ENCODE peak calls at places on chromosomes 5 and 9, in nine cellular contexts. One of them, this sample, is unnamed.

GRCh38 chr5:62029303-62029702 is 276.7 kb upstream of the KIF2A start:
- DNase-seq in fibroblast of the aortic adventitia: no peak
- DNase-seq in effector memory CD4-positive, alpha-beta T cell: no peak
- DNase-seq in pancreas: no peak
- DNase-seq in body of pancreas: no peak
- DNase-seq in cardiac fibroblast: peak
- DNase-seq in bronchial epithelial cell: peak
- DNase-seq in sigmoid colon: no peak
- DNase-seq in uterus: no peak
- DNase-seq in this sample: no peak

GRCh38 chr9:135036861-135037465 is 50.5 kb upstream of the OLFM1 start:
- DNase-seq in fibroblast of the aortic adventitia: no peak
- DNase-seq in effector memory CD4-positive, alpha-beta T cell: no peak
- DNase-seq in pancreas: peak
- DNase-seq in body of pancreas: no peak
- DNase-seq in cardiac fibroblast: no peak
- DNase-seq in bronchial epithelial cell: no peak
- DNase-seq in sigmoid colon: peak
- DNase-seq in uterus: peak
- DNase-seq in this sample: peak

GRCh38 chr9:96751815-96752214 is 26.1 kb downstream of the ZNF510 start:
- DNase-seq in fibroblast of the aortic adventitia: no peak
- DNase-seq in effector memory CD4-positive, alpha-beta T cell: no peak
- DNase-seq in pancreas: no peak
- DNase-seq in body of pancreas: no peak
- DNase-seq in cardiac fibroblast: no peak
- DNase-seq in bronchial epithelial cell: no peak
- DNase-seq in sigmoid colon: no peak
- DNase-seq in uterus: no peak
- DNase-seq in this sample: no peak

GRCh38 chr9:96884443-96884842 is 30.1 kb upstream of the ZNF782 start:
- DNase-seq in fibroblast of the aortic adventitia: peak
- DNase-seq in effector memory CD4-positive, alpha-beta T cell: no peak
- DNase-seq in pancreas: no peak
- DNase-seq in body of pancreas: no peak
- DNase-seq in cardiac fibroblast: peak
- DNase-seq in bronchial epithelial cell: peak
- DNase-seq in sigmoid colon: no peak
- DNase-seq in uterus: no peak
- DNase-seq in this sample: no peak

GRCh38 chr5:129507527-129507926 is 47.4 kb downstream of the ADAMTS19 start:
- DNase-seq in fibroblast of the aortic adventitia: no peak
- DNase-seq in effector memory CD4-positive, alpha-beta T cell: no peak
- DNase-seq in pancreas: no peak
- DNase-seq in body of pancreas: no peak
- DNase-seq in cardiac fibroblast: no peak
- DNase-seq in bronchial epithelial cell: no peak
- DNase-seq in sigmoid colon: no peak
- DNase-seq in uterus: no peak
- DNase-seq in this sample: no peak

GRCh38 chr5:1167728-1168709 is 33.4 kb upstream of the SLC6A19 start:
- DNase-seq in fibroblast of the aortic adventitia: peak
- DNase-seq in effector memory CD4-positive, alpha-beta T cell: peak
- DNase-seq in pancreas: peak
- DNase-seq in body of pancreas: peak
- DNase-seq in cardiac fibroblast: peak
- DNase-seq in bronchial epithelial cell: peak
- DNase-seq in sigmoid colon: peak
- DNase-seq in uterus: peak
- DNase-seq in this sample: no peak

GRCh38 chr5:123093279-123094226 is 4.5 kb downstream of the PRDM6 start:
- DNase-seq in fibroblast of the aortic adventitia: peak
- DNase-seq in effector memory CD4-positive, alpha-beta T cell: no peak
- DNase-seq in pancreas: no peak
- DNase-seq in body of pancreas: no peak
- DNase-seq in cardiac fibroblast: no peak
- DNase-seq in bronchial epithelial cell: no peak
- DNase-seq in sigmoid colon: peak
- DNase-seq in uterus: no peak
- DNase-seq in this sample: no peak

GRCh38 chr5:66826263-66826662 is 230.1 kb downstream of the MAST4 start:
- DNase-seq in fibroblast of the aortic adventitia: no peak
- DNase-seq in effector memory CD4-positive, alpha-beta T cell: no peak
- DNase-seq in pancreas: no peak
- DNase-seq in body of pancreas: no peak
- DNase-seq in cardiac fibroblast: no peak
- DNase-seq in bronchial epithelial cell: no peak
- DNase-seq in sigmoid colon: no peak
- DNase-seq in uterus: no peak
- DNase-seq in this sample: no peak

GRCh38 chr9:2299156-2299842 is 284.2 kb downstream of the SMARCA2 start:
- DNase-seq in fibroblast of the aortic adventitia: no peak
- DNase-seq in effector memory CD4-positive, alpha-beta T cell: no peak
- DNase-seq in pancreas: peak
- DNase-seq in body of pancreas: peak
- DNase-seq in cardiac fibroblast: no peak
- DNase-seq in bronchial epithelial cell: no peak
- DNase-seq in sigmoid colon: no peak
- DNase-seq in uterus: no peak
- DNase-seq in this sample: no peak

GRCh38 chr5:119411935-119412623 is 40.2 kb upstream of the HSD17B4 start:
- DNase-seq in fibroblast of the aortic adventitia: peak
- DNase-seq in effector memory CD4-positive, alpha-beta T cell: peak
- DNase-seq in pancreas: peak
- DNase-seq in body of pancreas: peak
- DNase-seq in cardiac fibroblast: peak
- DNase-seq in bronchial epithelial cell: peak
- DNase-seq in sigmoid colon: peak
- DNase-seq in uterus: peak
- DNase-seq in this sample: no peak

DNA sequence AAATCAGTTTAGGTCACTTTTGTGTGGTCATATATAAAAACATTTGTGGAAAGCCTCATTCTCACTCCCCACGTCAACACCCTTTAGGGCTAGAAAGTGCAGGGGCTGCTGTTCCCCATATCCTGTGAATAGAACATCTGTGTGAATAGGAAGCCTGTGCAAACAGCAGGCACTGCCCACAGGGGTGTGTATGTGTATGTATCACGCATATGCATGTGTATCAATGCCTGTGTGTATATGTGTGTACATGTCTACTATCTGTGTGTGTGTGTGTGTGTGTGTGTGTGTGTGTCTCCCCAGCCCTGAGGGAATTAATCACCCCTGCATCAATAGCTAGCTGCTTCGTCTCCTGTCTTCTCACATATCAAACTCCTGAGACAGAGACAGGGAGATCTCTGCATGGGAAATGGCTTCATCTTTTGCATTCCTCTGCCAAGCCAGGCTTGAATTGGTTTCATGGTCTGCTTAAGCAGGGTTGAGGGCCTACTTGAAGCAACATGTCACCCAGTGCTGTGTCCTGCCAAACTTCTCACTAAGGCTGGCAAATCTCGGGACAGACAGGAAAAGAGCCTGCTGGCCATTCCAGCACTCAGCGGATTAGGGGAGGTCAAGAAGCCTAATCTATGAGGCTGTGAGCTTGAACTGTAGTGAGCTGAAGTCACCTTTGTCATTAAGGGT is 265.8 kb downstream of the ADAMTSL1 start:
- DNase-seq in fibroblast of the aortic adventitia: no peak
- DNase-seq in effector memory CD4-positive, alpha-beta T cell: no peak
- DNase-seq in pancreas: no peak
- DNase-seq in body of pancreas: no peak
- DNase-seq in cardiac fibroblast: no peak
- DNase-seq in bronchial epithelial cell: no peak
- DNase-seq in sigmoid colon: no peak
- DNase-seq in uterus: no peak
- DNase-seq in this sample: no peak
- H3K4me3 ChIP-seq in fibroblast of the aortic adventitia: no peak
- H3K4me3 ChIP-seq in effector memory CD4-positive, alpha-beta T cell: no peak
- H3K4me3 ChIP-seq in pancreas: no peak
- H3K4me3 ChIP-seq in body of pancreas: no peak
- H3K4me3 ChIP-seq in cardiac fibroblast: no peak
- H3K4me3 ChIP-seq in bronchial epithelial cell: no peak
- H3K4me3 ChIP-seq in sigmoid colon: no peak
- H3K4me3 ChIP-seq in uterus: no peak
- H3K4me3 ChIP-seq in this sample: no peak

GRCh38 chr9:128392302-128393152 is 21.4 kb downstream of the URM1 start:
- DNase-seq in fibroblast of the aortic adventitia: no peak
- DNase-seq in effector memory CD4-positive, alpha-beta T cell: no peak
- DNase-seq in pancreas: no peak
- DNase-seq in body of pancreas: no peak
- DNase-seq in cardiac fibroblast: no peak
- DNase-seq in bronchial epithelial cell: no peak
- DNase-seq in sigmoid colon: no peak
- DNase-seq in uterus: no peak
- DNase-seq in this sample: no peak

GRCh38 chr9:128393171-128393761 is 22.1 kb downstream of the URM1 start:
- DNase-seq in fibroblast of the aortic adventitia: no peak
- DNase-seq in effector memory CD4-positive, alpha-beta T cell: no peak
- DNase-seq in pancreas: no peak
- DNase-seq in body of pancreas: no peak
- DNase-seq in cardiac fibroblast: no peak
- DNase-seq in bronchial epithelial cell: no peak
- DNase-seq in sigmoid colon: no peak
- DNase-seq in uterus: no peak
- DNase-seq in this sample: no peak

GRCh38 chr9:128390150-128390812 is 19.1 kb downstream of the URM1 start:
- DNase-seq in fibroblast of the aortic adventitia: no peak
- DNase-seq in effector memory CD4-positive, alpha-beta T cell: no peak
- DNase-seq in pancreas: no peak
- DNase-seq in body of pancreas: no peak
- DNase-seq in cardiac fibroblast: no peak
- DNase-seq in bronchial epithelial cell: no peak
- DNase-seq in sigmoid colon: no peak
- DNase-seq in uterus: no peak
- DNase-seq in this sample: no peak

GRCh38 chr9:128390813-128391711 is 19.9 kb downstream of the URM1 start:
- DNase-seq in fibroblast of the aortic adventitia: no peak
- DNase-seq in effector memory CD4-positive, alpha-beta T cell: no peak
- DNase-seq in pancreas: no peak
- DNase-seq in body of pancreas: no peak
- DNase-seq in cardiac fibroblast: no peak
- DNase-seq in bronchial epithelial cell: no peak
- DNase-seq in sigmoid colon: no peak
- DNase-seq in uterus: no peak
- DNase-seq in this sample: no peak

DNA sequence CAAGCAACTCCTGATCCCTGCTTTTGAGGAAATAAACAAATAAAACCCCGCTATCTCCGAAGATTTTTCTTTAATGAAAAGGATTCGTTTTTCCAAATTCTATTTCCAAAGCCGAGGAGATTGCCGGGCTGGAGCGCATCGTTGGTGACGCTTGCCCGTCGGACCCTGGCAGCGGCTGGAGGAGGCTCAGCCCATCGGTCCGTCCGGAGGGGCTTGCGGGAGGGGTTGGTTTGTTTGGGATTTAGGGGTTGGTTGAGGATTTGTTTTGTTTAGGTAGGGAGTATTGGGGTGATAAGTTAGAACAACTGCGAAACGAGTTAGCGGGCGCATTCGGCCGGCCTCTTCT is 20.8 kb downstream of the URM1 start:
- DNase-seq in fibroblast of the aortic adventitia: no peak
- DNase-seq in effector memory CD4-positive, alpha-beta T cell: no peak
- DNase-seq in pancreas: no peak
- DNase-seq in body of pancreas: no peak
- DNase-seq in cardiac fibroblast: no peak
- DNase-seq in bronchial epithelial cell: no peak
- DNase-seq in sigmoid colon: no peak
- DNase-seq in uterus: no peak
- DNase-seq in this sample: no peak
- H3K4me3 ChIP-seq in fibroblast of the aortic adventitia: no peak
- H3K4me3 ChIP-seq in effector memory CD4-positive, alpha-beta T cell: no peak
- H3K4me3 ChIP-seq in pancreas: no peak
- H3K4me3 ChIP-seq in body of pancreas: no peak
- H3K4me3 ChIP-seq in cardiac fibroblast: no peak
- H3K4me3 ChIP-seq in bronchial epithelial cell: no peak
- H3K4me3 ChIP-seq in sigmoid colon: no peak
- H3K4me3 ChIP-seq in uterus: no peak
- H3K4me3 ChIP-seq in this sample: no peak

GRCh38 chr9:122657527-122657926 is at the start of gene OR1B1:
- DNase-seq in fibroblast of the aortic adventitia: no peak
- DNase-seq in effector memory CD4-positive, alpha-beta T cell: no peak
- DNase-seq in pancreas: no peak
- DNase-seq in body of pancreas: no peak
- DNase-seq in cardiac fibroblast: no peak
- DNase-seq in bronchial epithelial cell: no peak
- DNase-seq in sigmoid colon: no peak
- DNase-seq in uterus: no peak
- DNase-seq in this sample: no peak

GRCh38 chr9:122661416-122661815 is at the start of gene OR1L1:
- DNase-seq in fibroblast of the aortic adventitia: no peak
- DNase-seq in effector memory CD4-positive, alpha-beta T cell: no peak
- DNase-seq in pancreas: no peak
- DNase-seq in body of pancreas: no peak
- DNase-seq in cardiac fibroblast: no peak
- DNase-seq in bronchial epithelial cell: no peak
- DNase-seq in sigmoid colon: no peak
- DNase-seq in uterus: no peak
- DNase-seq in this sample: no peak

DNA sequence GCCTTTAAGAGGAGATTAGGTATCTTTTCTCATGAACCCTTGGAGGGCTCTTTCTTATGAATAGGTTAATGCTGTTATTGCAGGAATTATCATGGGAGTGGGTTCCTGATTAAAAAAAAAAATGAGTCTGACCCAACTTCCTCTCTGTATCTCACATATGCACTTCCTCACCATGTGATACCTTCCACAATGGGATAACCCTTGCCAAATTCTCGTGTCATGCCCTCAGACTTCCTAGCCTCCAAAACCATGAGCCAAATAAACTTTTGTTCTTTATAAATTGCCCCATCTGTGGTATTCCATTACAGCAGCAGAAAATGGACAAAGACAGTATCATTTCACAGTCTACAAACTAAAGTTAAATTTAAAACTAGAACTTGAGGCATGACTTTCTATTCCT is 1.0 kb downstream of the OR1B1 start:
- DNase-seq in fibroblast of the aortic adventitia: no peak
- DNase-seq in effector memory CD4-positive, alpha-beta T cell: no peak
- DNase-seq in pancreas: no peak
- DNase-seq in body of pancreas: no peak
- DNase-seq in cardiac fibroblast: no peak
- DNase-seq in bronchial epithelial cell: no peak
- DNase-seq in sigmoid colon: no peak
- DNase-seq in uterus: peak
- DNase-seq in this sample: no peak
- H3K4me3 ChIP-seq in fibroblast of the aortic adventitia: no peak
- H3K4me3 ChIP-seq in effector memory CD4-positive, alpha-beta T cell: no peak
- H3K4me3 ChIP-seq in pancreas: no peak
- H3K4me3 ChIP-seq in body of pancreas: no peak
- H3K4me3 ChIP-seq in cardiac fibroblast: no peak
- H3K4me3 ChIP-seq in bronchial epithelial cell: no peak
- H3K4me3 ChIP-seq in sigmoid colon: no peak
- H3K4me3 ChIP-seq in uterus: no peak
- H3K4me3 ChIP-seq in this sample: no peak

DNA sequence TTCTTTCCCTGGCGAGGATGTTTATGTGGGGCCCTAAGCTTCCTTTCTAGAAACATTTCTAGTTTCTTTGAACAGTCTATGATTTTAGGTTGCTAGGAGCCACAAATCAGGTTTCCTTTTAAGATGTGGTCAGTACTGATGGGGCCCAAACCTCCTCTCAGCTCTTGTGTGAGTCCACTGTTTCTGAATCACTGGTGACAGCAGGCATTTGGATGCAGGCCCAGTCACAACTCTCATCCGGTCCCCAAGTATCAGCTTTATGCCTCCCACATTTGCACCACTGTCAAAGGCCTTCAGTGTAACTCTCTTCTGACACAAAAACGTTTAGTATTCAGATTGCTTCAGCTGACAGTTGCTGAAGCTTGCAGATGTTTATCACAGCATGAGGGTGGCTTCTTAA is 7.8 kb downstream of the DMRT2 start:
- DNase-seq in fibroblast of the aortic adventitia: no peak
- DNase-seq in effector memory CD4-positive, alpha-beta T cell: no peak
- DNase-seq in pancreas: no peak
- DNase-seq in body of pancreas: no peak
- DNase-seq in cardiac fibroblast: no peak
- DNase-seq in bronchial epithelial cell: peak
- DNase-seq in sigmoid colon: no peak
- DNase-seq in uterus: no peak
- DNase-seq in this sample: no peak
- H3K4me3 ChIP-seq in fibroblast of the aortic adventitia: no peak
- H3K4me3 ChIP-seq in effector memory CD4-positive, alpha-beta T cell: no peak
- H3K4me3 ChIP-seq in pancreas: no peak
- H3K4me3 ChIP-seq in body of pancreas: no peak
- H3K4me3 ChIP-seq in cardiac fibroblast: no peak
- H3K4me3 ChIP-seq in bronchial epithelial cell: no peak
- H3K4me3 ChIP-seq in sigmoid colon: no peak
- H3K4me3 ChIP-seq in uterus: no peak
- H3K4me3 ChIP-seq in this sample: no peak

This sample was measured in spleen.